ENCODE peak calls at places on chromosomes 3 and 15, in four cellular contexts. Z, R, T and B are unnamed samples.
A peak's percentile ranks its signal among the peaks of the same experiment; 100 is the strongest.

GRCh38 chr15:55799287-55800212 is 56.6 kb upstream of the PRTG start:
- DNase-seq in T (peak; percentile 36), R (no peak), Z (no peak), B (no peak)

GRCh38 chr15:92098869-92099268 is 245.4 kb downstream of the SLCO3A1 start:
- DNase-seq in R (no peak), T (no peak), Z (peak; percentile 67), B (no peak)

GRCh38 chr15:42591238-42591936 is 16.0 kb downstream of the STARD9 start:
- DNase-seq in Z (no peak), T (no peak), R (no peak), B (no peak)

GRCh38 chr15:84833447-84833846 is 16.3 kb downstream of the ALPK3 start:
- DNase-seq in Z (no peak), T (peak; percentile 89), R (no peak), B (peak; percentile 33)

GRCh38 chr3:55042591-55042990 is 114.7 kb upstream of the LRTM1 start:
- DNase-seq in R (no peak), Z (no peak), T (no peak), B (no peak)

GRCh38 chr15:79903626-79904025 is 6.8 kb upstream of the MTHFS start:
- DNase-seq in Z (no peak), R (no peak), T (no peak), B (no peak)

GRCh38 chr15:83657549-83657948 is 3.6 kb downstream of the ADAMTSL3 start:
- DNase-seq in T (no peak), Z (no peak), R (no peak), B (no peak)

GRCh38 chr15:68700395-68701123 is 120.1 kb downstream of the ANP32A start:
- DNase-seq in Z (peak; percentile 79), T (peak; percentile 50), R (no peak), B (peak; percentile 20)

GRCh38 chr3:89171681-89172080 is 64.3 kb downstream of the EPHA3 start:
- DNase-seq in T (no peak), Z (no peak), R (no peak), B (no peak)

GRCh38 chr3:141789281-141789680 is 26.1 kb downstream of the GRK7 start:
- DNase-seq in R (no peak), T (no peak), Z (no peak), B (no peak)

GRCh38 chr3:37741644-37742043 is 120.0 kb upstream of the CTDSPL start:
- DNase-seq in R (no peak), T (peak; percentile 71), Z (peak; percentile 35), B (peak; percentile 8)